ENCODE peak calls at places on chromosomes 4 and X, in four cellular contexts. I, S, L and J are unnamed samples.

GRCh38 chr4:101328063-101328602 is 19.2 kb downstream of the PPP3CA start:
- DNase-seq in I (no peak), L (no peak), S (no peak), J (no peak)

GRCh38 chr4:11704136-11704535 is 275.4 kb upstream of the HS3ST1 start:
- DNase-seq in L (no peak), S (no peak), I (no peak), J (no peak)

GRCh38 chrX:150258463-150259430 is 104.4 kb upstream of the MAMLD1 start:
- DNase-seq in L (no peak), I (no peak), S (no peak), J (peak; percentile 14)

GRCh38 chrX:2690856-2691542 is at the start of gene CD99:
- DNase-seq in S (peak; percentile 97), I (peak; percentile 67), L (peak; percentile 37), J (peak; percentile 90)

GRCh38 chr4:77007358-77008230 is 58.0 kb downstream of the SEPTIN11 start:
- DNase-seq in I (peak; percentile 76), S (peak; percentile 31), L (no peak), J (peak; percentile 93)

GRCh38 chrX:97308161-97308560 is 424.5 kb downstream of the RPA4 start:
- DNase-seq in S (no peak), I (peak; percentile 44), L (no peak), J (no peak)

GRCh38 chr4:4269856-4270255 is 20.1 kb downstream of the LYAR start:
- DNase-seq in L (no peak), I (no peak), S (no peak), J (peak; percentile 84)

GRCh38 chr4:4598851-4599411 is 57.1 kb upstream of the STX18 start:
- DNase-seq in L (no peak), I (no peak), S (no peak), J (no peak)

GRCh38 chr4:79918292-79918691 is 154.7 kb downstream of the ANTXR2 start:
- DNase-seq in S (no peak), I (no peak), L (no peak), J (no peak)

GRCh38 chrX:112846114-112846513 is 5.5 kb upstream of the AMOT start:
- DNase-seq in S (no peak), I (no peak), L (no peak), J (no peak)

GRCh38 chrX:10972731-10973130 is 138.4 kb upstream of the HCCS start:
- DNase-seq in I (no peak), S (no peak), L (no peak), J (peak; percentile 6)

GRCh38 chrX:152276277-152276676 is 137.9 kb upstream of the MAGEA10 start:
- DNase-seq in I (no peak), S (no peak), L (no peak), J (no peak)

GRCh38 chrX:153828723-153829548 is 1.4 kb downstream of the PDZD4 start:
- DNase-seq in I (no peak), S (no peak), L (no peak), J (no peak)

GRCh38 chr4:75179510-75179909 is 246.6 kb downstream of the PARM1 start:
- DNase-seq in L (no peak), I (no peak), S (no peak), J (no peak)

GRCh38 chr4:73917081-73917501 is 47.9 kb downstream of the CXCL1 start:
- DNase-seq in S (no peak), L (no peak), I (peak; percentile 89), J (peak; percentile 97)

GRCh38 chr4:96035727-96036126 is 195.8 kb downstream of the PDHA2 start:
- DNase-seq in L (peak; percentile 31), I (no peak), S (no peak), J (peak; percentile 59)

GRCh38 chr4:37977471-37978452 is 17.6 kb downstream of the PTTG2 start:
- DNase-seq in L (no peak), S (peak; percentile 87), I (peak; percentile 72), J (peak; percentile 77)

GRCh38 chr4:114040319-114041116 is 61.1 kb upstream of the ARSJ start:
- DNase-seq in L (no peak), S (no peak), I (peak; percentile 12), J (no peak)

GRCh38 chr4:106358899-106359298 is 9.7 kb downstream of the GIMD1 start:
- DNase-seq in S (no peak), L (no peak), I (peak; percentile 81), J (peak; percentile 57)

GRCh38 chr4:110019153-110019552 is 106.5 kb downstream of the EGF start:
- DNase-seq in S (no peak), L (no peak), I (no peak), J (no peak)

GRCh38 chr4:77758804-77759203 is 60.4 kb downstream of the CNOT6L start:
- DNase-seq in L (no peak), I (no peak), S (no peak), J (no peak)

GRCh38 chr4:153651041-153651960 is 32.8 kb upstream of the TLR2 start:
- DNase-seq in L (no peak), I (no peak), S (peak; percentile 56), J (no peak)